ENCODE peak calls at places on chromosomes 11 and 22, in nine cellular contexts. M is cardiac muscle cell, S is HFFc6, R is fibroblast of mammary gland, E is A673, B is thyroid gland, K is upper lobe of left lung, T is cardiac fibroblast, F is uterus. L is an unnamed sample.
A peak's percentile ranks its signal among the peaks of the same experiment; 100 is the strongest.

GRCh38 chr11:88535916-88536547 is 198.5 kb upstream of the CTSC start:
- DNase-seq in M (no peak), S (peak; percentile 80), R (peak; percentile 91), E (peak; percentile 78), B (no peak), K (no peak), T (peak; percentile 92), F (no peak), L (no peak)

GRCh38 chr11:100942016-100942415 is 187.6 kb downstream of the PGR start:
- DNase-seq in M (peak; percentile 28), S (peak; percentile 5), R (peak; percentile 7), E (peak; percentile 91), B (no peak), K (no peak), T (peak; percentile 48), F (no peak), L (no peak)

GRCh38 chr22:38564669-38565068 is 5.3 kb downstream of the DMC1 start:
- DNase-seq in M (no peak), S (peak; percentile 9), R (peak; percentile 17), E (no peak), B (no peak), K (no peak), T (no peak), F (no peak), L (no peak)

GRCh38 chr11:112134473-112134872 is 29.4 kb downstream of the IL18 start:
- DNase-seq in M (no peak), S (no peak), R (no peak), E (no peak), B (no peak), K (no peak), T (no peak), F (no peak), L (no peak)

GRCh38 chr11:11813288-11813962 is 28.3 kb upstream of the USP47 start:
- DNase-seq in M (no peak), S (peak; percentile 92), R (peak; percentile 96), E (no peak), B (no peak), K (peak; percentile 29), T (peak; percentile 89), F (peak; percentile 40), L (no peak)

GRCh38 chr11:110379261-110379660 is 50.5 kb upstream of the FDX1 start:
- DNase-seq in M (no peak), S (no peak), R (no peak), E (no peak), B (no peak), K (no peak), T (no peak), F (no peak), L (no peak)

GRCh38 chr11:746289-747175 is 732 bp upstream of the TALDO1 start:
- DNase-seq in M (peak; percentile 56), S (no peak), R (peak; percentile 53), E (peak; percentile 66), B (peak; percentile 35), K (no peak), T (no peak), F (no peak), L (no peak)

GRCh38 chr11:69603163-69603836 is 37.7 kb upstream of the CCND1 start:
- DNase-seq in M (no peak), S (no peak), R (no peak), E (no peak), B (no peak), K (no peak), T (no peak), F (no peak), L (no peak)

GRCh38 chr22:31650391-31650790 is 11.6 kb downstream of the PISD start:
- DNase-seq in M (no peak), S (peak; percentile 63), R (peak; percentile 85), E (no peak), B (peak; percentile 73), K (peak; percentile 63), T (peak; percentile 85), F (peak; percentile 41), L (no peak)

GRCh38 chr22:22025320-22026156 is 43.0 kb upstream of the TOP3B start:
- DNase-seq in M (no peak), S (no peak), R (no peak), E (no peak), B (no peak), K (no peak), T (no peak), F (no peak), L (no peak)

GRCh38 chr11:126949066-126949945 is 51.3 kb downstream of the KIRREL3 start:
- DNase-seq in M (no peak), S (peak; percentile 58), R (peak; percentile 29), E (no peak), B (no peak), K (no peak), T (no peak), F (no peak), L (no peak)

GRCh38 chr22:39939830-39940229 is 20.4 kb upstream of the TMA7B start:
- DNase-seq in M (no peak), S (no peak), R (no peak), E (no peak), B (no peak), K (no peak), T (no peak), F (no peak), L (no peak)

GRCh38 chr22:39938509-39938908 is 21.7 kb upstream of the TMA7B start:
- DNase-seq in M (no peak), S (no peak), R (no peak), E (no peak), B (no peak), K (no peak), T (no peak), F (no peak), L (no peak)

GRCh38 chr22:39942433-39943213 is 17.6 kb upstream of the TMA7B start:
- DNase-seq in M (no peak), S (no peak), R (no peak), E (no peak), B (no peak), K (no peak), T (no peak), F (no peak), L (no peak)

GRCh38 chr22:39941661-39942060 is 18.5 kb upstream of the TMA7B start:
- DNase-seq in M (no peak), S (no peak), R (no peak), E (no peak), B (no peak), K (no peak), T (no peak), F (no peak), L (no peak)

GRCh38 chr22:39940757-39941305 is 19.4 kb upstream of the TMA7B start:
- DNase-seq in M (no peak), S (no peak), R (peak; percentile 10), E (peak; percentile 6), B (no peak), K (no peak), T (no peak), F (no peak), L (no peak)
- TF ChIP-seq CTCF in M (no peak), S (no peak), R (no peak), E (no peak), B (no peak), K (no peak), T (no peak), F (no peak), L (no peak)

GRCh38 chr22:45159652-45160462 is 3.9 kb upstream of the NUP50 start:
- DNase-seq in M (no peak), S (no peak), R (peak; percentile 31), E (peak; percentile 76), B (no peak), K (no peak), T (peak; percentile 72), F (no peak), L (no peak)
- TF ChIP-seq CTCF in M (no peak), S (peak; percentile 17), R (peak; percentile 13), E (peak; percentile 30), B (no peak), K (peak; percentile 30), T (no peak), F (no peak), L (peak; percentile 12)

GRCh38 chr11:130666781-130667251 is 218.4 kb downstream of the ADAMTS15 start:
- DNase-seq in M (no peak), S (no peak), R (peak; percentile 71), E (peak; percentile 52), B (no peak), K (no peak), T (peak; percentile 40), F (no peak), L (no peak)
- TF ChIP-seq CTCF in M (peak; percentile 21), S (peak; percentile 47), R (peak; percentile 24), E (peak; percentile 18), B (no peak), K (no peak), T (peak; percentile 21), F (no peak), L (no peak)

DNA sequence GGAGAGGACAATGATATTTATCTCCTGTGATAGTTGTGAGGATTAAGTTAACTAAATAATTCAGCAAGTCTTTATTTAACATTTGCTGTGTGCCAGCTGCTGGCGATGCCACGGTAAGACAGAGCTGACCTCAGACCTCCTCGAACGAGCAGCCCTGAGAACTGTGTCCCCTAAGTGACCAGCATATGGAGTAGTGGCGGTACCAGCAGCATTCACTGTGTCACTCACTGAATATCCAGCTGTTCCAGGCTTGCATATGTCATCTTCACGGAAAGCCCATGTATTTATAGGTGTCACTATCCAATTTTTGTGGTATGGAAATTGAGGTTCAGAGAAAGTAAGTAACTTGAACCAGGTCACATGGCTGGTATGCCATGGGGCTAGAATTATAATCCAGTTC is 49.6 kb upstream of the MYO18B start:
- DNase-seq in M (no peak), S (no peak), R (no peak), E (no peak), B (no peak), K (no peak), T (no peak), F (no peak), L (no peak)
- TF ChIP-seq CTCF in M (no peak), S (no peak), R (no peak), E (no peak), B (no peak), K (no peak), T (no peak), F (no peak), L (no peak)

L was measured in progenitor cell of endocrine pancreas.